ENCODE peak calls at places on chromosomes 2 and 18, in four cellular contexts. X, J, W and C are unnamed samples.

GRCh38 chr2:60470340-60470739 is 83.1 kb downstream of the BCL11A start:
- DNase-seq in W (no peak), J (no peak), X (no peak), C (no peak)

GRCh38 chr18:35409921-35410320 is 32.8 kb upstream of the ZNF396 start:
- DNase-seq in J (no peak), W (no peak), X (no peak), C (no peak)

GRCh38 chr2:74816540-74817331 is 17.2 kb upstream of the HK2 start:
- DNase-seq in X (no peak), W (no peak), J (no peak), C (no peak)

GRCh38 chr2:9807056-9807455 is 36.2 kb upstream of the TAF1B start:
- DNase-seq in X (no peak), J (no peak), W (peak; percentile 45), C (no peak)

GRCh38 chr2:127640082-127641072 is 5.6 kb upstream of the GPR17 start:
- DNase-seq in W (no peak), X (no peak), J (no peak), C (no peak)

GRCh38 chr2:180983468-180984388 is 3.3 kb downstream of the UBE2E3 start:
- DNase-seq in X (peak; percentile 37), J (no peak), W (no peak), C (no peak)

GRCh38 chr2:151437630-151438029 is 27.9 kb downstream of the RIF1 start:
- DNase-seq in J (no peak), X (no peak), W (no peak), C (no peak)

GRCh38 chr2:26346454-26347053 is at the start of gene ADGRF3:
- DNase-seq in J (peak; percentile 81), W (peak; percentile 72), X (peak; percentile 83), C (peak; percentile 78)

DNA sequence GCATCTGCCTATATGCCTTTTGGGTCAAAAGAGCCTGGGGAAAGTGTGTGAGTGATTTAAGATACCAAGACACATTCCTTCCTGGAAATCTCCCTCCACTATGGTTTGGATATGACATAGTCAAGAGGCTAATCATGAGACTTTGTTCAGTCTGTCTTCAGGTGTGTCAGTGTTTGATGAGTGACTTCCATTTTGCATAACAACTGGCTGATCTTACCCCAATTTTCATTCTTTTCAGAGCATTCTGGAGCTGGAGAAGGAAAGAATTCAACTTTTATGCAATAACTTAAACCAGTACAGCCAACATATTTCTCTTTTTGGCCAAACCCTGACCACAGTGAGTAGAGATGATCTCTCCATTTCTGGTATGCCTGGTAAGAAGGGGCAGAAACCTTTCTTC is 39.4 kb downstream of the SPC25 start:
- DNase-seq in X (no peak), J (no peak), W (no peak), C (no peak)
- H3K4me1 ChIP-seq in X (no peaks in the 10 kb centered on the region), J (peaks cover 4% of the 10 kb centered on the region), W (no peaks in the 10 kb centered on the region), C (no peaks in the 10 kb centered on the region)

GRCh38 chr2:223052710-223053261 is 796 bp downstream of the KCNE4 start:
- DNase-seq in X (no peak), W (peak; percentile 72), J (no peak), C (no peak)

GRCh38 chr2:223051580-223052375 is at the start of gene KCNE4:
- DNase-seq in X (no peak), W (peak; percentile 81), J (peak; percentile 37), C (no peak)

GRCh38 chr2:223054193-223054781 is 2.3 kb downstream of the KCNE4 start:
- DNase-seq in X (peak; percentile 64), J (peak; percentile 43), W (peak; percentile 90), C (no peak)

GRCh38 chr2:223055140-223055539 is 3.1 kb downstream of the KCNE4 start:
- DNase-seq in W (no peak), J (peak; percentile 17), X (no peak), C (no peak)

DNA sequence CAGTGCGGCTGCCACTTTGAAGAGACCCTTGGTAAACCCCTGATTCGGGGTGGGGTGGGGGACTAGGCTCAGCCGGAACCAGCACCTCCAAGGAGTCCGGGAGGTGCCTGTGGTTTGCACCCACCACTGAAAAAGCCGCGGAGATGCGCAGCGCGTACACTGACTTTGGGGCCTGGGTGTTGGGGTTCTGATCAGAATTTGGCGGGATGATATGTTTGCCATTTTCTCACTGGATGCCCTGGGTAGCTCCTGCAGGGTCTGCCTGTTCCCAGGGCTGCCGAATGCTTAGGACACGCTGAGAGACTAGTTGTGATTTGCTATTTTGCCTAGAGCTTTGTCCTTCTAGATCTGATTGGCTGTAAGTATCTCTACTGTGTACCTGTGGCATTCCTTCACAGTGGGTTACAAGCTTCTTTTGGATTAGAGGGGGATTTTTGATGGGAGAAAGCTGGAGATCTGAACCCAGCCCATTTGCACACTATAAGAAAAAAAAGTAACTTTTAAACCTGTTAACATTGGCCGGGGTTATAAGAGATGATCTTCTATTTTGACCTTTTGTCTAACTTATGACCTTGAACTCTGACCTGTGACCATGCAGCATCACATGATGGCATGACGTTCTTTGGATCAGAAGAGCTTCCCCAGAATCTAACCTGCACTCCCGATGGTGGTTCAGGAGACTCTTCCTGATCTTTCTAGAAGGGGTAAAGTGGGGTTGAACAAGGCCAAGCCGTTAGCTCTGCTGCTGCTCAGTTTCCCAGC is 1.6 kb downstream of the KCNE4 start:
- DNase-seq in W (no peak), J (peak; percentile 9), X (no peak), C (no peak)
- H3K4me3 ChIP-seq in W (peak overlapping the region; percentile 33), J (no peak overlapping the region), X (no peak overlapping the region), C (no peak overlapping the region)

DNA sequence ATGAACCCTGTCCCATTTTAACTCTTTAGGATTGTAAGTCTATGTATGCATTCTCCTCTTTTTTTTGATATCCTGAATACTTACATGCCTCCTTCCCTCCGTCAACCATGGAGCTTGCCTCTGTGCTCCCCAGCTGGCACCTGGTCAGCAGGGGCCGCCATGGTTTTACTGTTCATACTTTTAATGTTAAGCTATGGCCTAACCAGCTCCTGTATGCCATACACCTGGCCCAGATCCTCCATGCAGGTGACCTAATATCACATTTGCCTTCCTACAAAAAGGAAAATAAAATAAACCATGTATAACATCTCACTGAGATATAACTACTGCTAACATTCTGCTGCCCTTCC is 283.1 kb upstream of the TRIB2 start:
- DNase-seq in W (no peak), X (peak; percentile 28), J (no peak), C (no peak)
- TF ChIP-seq CTCF in W (no peak), X (no peak), J (no peak), C (no peak)

DNA sequence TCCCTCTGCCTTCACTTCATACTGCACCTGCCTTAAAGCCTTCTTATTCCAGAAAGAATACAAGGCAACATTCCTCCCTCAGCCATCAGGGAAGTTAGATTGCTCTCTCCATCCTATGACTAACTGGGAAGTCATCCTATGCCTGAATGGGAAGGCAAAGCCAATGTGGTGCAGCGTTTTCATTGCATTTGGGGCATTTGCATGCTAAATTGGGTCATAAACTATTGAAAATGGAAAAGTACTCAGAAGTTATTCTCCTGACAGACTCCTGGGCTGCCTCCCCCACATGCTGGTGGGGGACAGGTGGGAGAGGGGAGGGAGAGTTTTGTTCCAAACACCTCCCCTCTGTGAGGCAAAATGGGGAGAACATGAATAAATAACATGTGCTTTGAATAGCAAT is 84.0 kb downstream of the BOD1L2 start:
- DNase-seq in X (no peak), J (no peak), W (no peak), C (no peak)
- H3K4me1 ChIP-seq in X (no peaks in the 10 kb centered on the region), J (no peaks in the 10 kb centered on the region), W (no peaks in the 10 kb centered on the region), C (no peaks in the 10 kb centered on the region)

GRCh38 chr2:231667096-231667427 is 41.3 kb upstream of the PTMA start:
- DNase-seq in J (no peak), W (no peak), X (no peak), C (no peak)
- H3K4me3 ChIP-seq in J (no peak overlapping the region), W (peak overlapping the region; percentile 29), X (no peak overlapping the region), C (no peak overlapping the region)